ENCODE peak calls at places on chromosomes 1 and 21, in six cellular contexts. One of them, this sample, is unnamed.

GRCh38 chr1:204410764-204411450 is 710 bp downstream of the PPP1R15B start:
- DNase-seq in PC-3: peak; percentile 52
- DNase-seq in cardiac muscle cell: peak; percentile 61
- DNase-seq in tibial artery: peak; percentile 43
- DNase-seq in H9: peak; percentile 54
- DNase-seq in heart right ventricle: peak; percentile 58
- DNase-seq in this sample: peak; percentile 58

GRCh38 chr21:43659136-43660000 is at the start of the genes HSF2BP and RRP1B:
- DNase-seq in PC-3: peak; percentile 90
- DNase-seq in cardiac muscle cell: peak; percentile 92
- DNase-seq in tibial artery: peak; percentile 70
- DNase-seq in H9: peak; percentile 84
- DNase-seq in heart right ventricle: peak; percentile 85
- DNase-seq in this sample: peak; percentile 74

GRCh38 chr1:227753999-227754764 is 18.9 kb downstream of the SNAP47 start:
- DNase-seq in PC-3: peak; percentile 35
- DNase-seq in cardiac muscle cell: no peak
- DNase-seq in tibial artery: no peak
- DNase-seq in H9: no peak
- DNase-seq in heart right ventricle: peak; percentile 61
- DNase-seq in this sample: no peak

GRCh38 chr1:43454270-43455011 is 710 bp upstream of the HYI start:
- DNase-seq in PC-3: peak; percentile 93
- DNase-seq in cardiac muscle cell: peak; percentile 93
- DNase-seq in tibial artery: peak; percentile 70
- DNase-seq in H9: peak; percentile 96
- DNase-seq in heart right ventricle: peak; percentile 56
- DNase-seq in this sample: peak; percentile 93

GRCh38 chr1:109198043-109198695 is 15.5 kb upstream of the SARS1 start:
- DNase-seq in PC-3: peak; percentile 76
- DNase-seq in cardiac muscle cell: peak; percentile 85
- DNase-seq in tibial artery: peak; percentile 58
- DNase-seq in H9: no peak
- DNase-seq in heart right ventricle: no peak
- DNase-seq in this sample: no peak

GRCh38 chr21:45488839-45489479 is 53.3 kb downstream of the SLC19A1 start:
- DNase-seq in PC-3: no peak
- DNase-seq in cardiac muscle cell: no peak
- DNase-seq in tibial artery: no peak
- DNase-seq in H9: peak; percentile 55
- DNase-seq in heart right ventricle: no peak
- DNase-seq in this sample: no peak

GRCh38 chr1:59480188-59480888 is 183.4 kb downstream of the FGGY start:
- DNase-seq in PC-3: no peak
- DNase-seq in cardiac muscle cell: no peak
- DNase-seq in tibial artery: no peak
- DNase-seq in H9: no peak
- DNase-seq in heart right ventricle: no peak
- DNase-seq in this sample: no peak

GRCh38 chr21:37032293-37032692 is 25.8 kb downstream of the RIPPLY3 start:
- DNase-seq in PC-3: no peak
- DNase-seq in cardiac muscle cell: no peak
- DNase-seq in tibial artery: no peak
- DNase-seq in H9: no peak
- DNase-seq in heart right ventricle: no peak
- DNase-seq in this sample: no peak

GRCh38 chr1:64983110-64983509 is 16.8 kb upstream of the JAK1 start:
- DNase-seq in PC-3: peak; percentile 96
- DNase-seq in cardiac muscle cell: peak; percentile 76
- DNase-seq in tibial artery: no peak
- DNase-seq in H9: no peak
- DNase-seq in heart right ventricle: no peak
- DNase-seq in this sample: no peak

GRCh38 chr1:39462074-39462473 is 29.4 kb upstream of the BMP8A start:
- DNase-seq in PC-3: peak; percentile 9
- DNase-seq in cardiac muscle cell: no peak
- DNase-seq in tibial artery: no peak
- DNase-seq in H9: no peak
- DNase-seq in heart right ventricle: no peak
- DNase-seq in this sample: no peak

GRCh38 chr1:244054924-244055263 is 3.8 kb downstream of the ZBTB18 start:
- DNase-seq in PC-3: no peak
- DNase-seq in cardiac muscle cell: no peak
- DNase-seq in tibial artery: no peak
- DNase-seq in H9: no peak
- DNase-seq in heart right ventricle: no peak
- DNase-seq in this sample: no peak

GRCh38 chr1:106793686-106794085 is 262.8 kb upstream of the PRMT6 start:
- DNase-seq in PC-3: no peak
- DNase-seq in cardiac muscle cell: no peak
- DNase-seq in tibial artery: no peak
- DNase-seq in H9: no peak
- DNase-seq in heart right ventricle: no peak
- DNase-seq in this sample: no peak

GRCh38 chr1:34270181-34270580 is 93.5 kb downstream of the C1orf94 start:
- DNase-seq in PC-3: no peak
- DNase-seq in cardiac muscle cell: no peak
- DNase-seq in tibial artery: no peak
- DNase-seq in H9: no peak
- DNase-seq in heart right ventricle: no peak
- DNase-seq in this sample: no peak

GRCh38 chr21:45011426-45011825 is 63.0 kb upstream of the ADARB1 start:
- DNase-seq in PC-3: no peak
- DNase-seq in cardiac muscle cell: no peak
- DNase-seq in tibial artery: no peak
- DNase-seq in H9: no peak
- DNase-seq in heart right ventricle: peak; percentile 8
- DNase-seq in this sample: no peak

GRCh38 chr1:42340093-42340492 is 5.1 kb upstream of the FOXJ3 start:
- DNase-seq in PC-3: peak; percentile 93
- DNase-seq in cardiac muscle cell: no peak
- DNase-seq in tibial artery: no peak
- DNase-seq in H9: no peak
- DNase-seq in heart right ventricle: no peak
- DNase-seq in this sample: peak; percentile 33

GRCh38 chr1:74357150-74357549 is 122.0 kb downstream of the TNNI3K start:
- DNase-seq in PC-3: no peak
- DNase-seq in cardiac muscle cell: no peak
- DNase-seq in tibial artery: no peak
- DNase-seq in H9: no peak
- DNase-seq in heart right ventricle: no peak
- DNase-seq in this sample: no peak

GRCh38 chr1:98556521-98557158 is 104.9 kb upstream of the SNX7 start:
- DNase-seq in PC-3: peak; percentile 71
- DNase-seq in cardiac muscle cell: peak; percentile 36
- DNase-seq in tibial artery: no peak
- DNase-seq in H9: no peak
- DNase-seq in heart right ventricle: no peak
- DNase-seq in this sample: no peak

GRCh38 chr1:150696590-150696989 is 364 bp downstream of the GOLPH3L start:
- DNase-seq in PC-3: no peak
- DNase-seq in cardiac muscle cell: peak; percentile 14
- DNase-seq in tibial artery: no peak
- DNase-seq in H9: no peak
- DNase-seq in heart right ventricle: no peak
- DNase-seq in this sample: no peak

GRCh38 chr21:46079357-46080170 is 18.3 kb upstream of the COL6A2 start:
- DNase-seq in PC-3: peak; percentile 38
- DNase-seq in cardiac muscle cell: peak; percentile 78
- DNase-seq in tibial artery: no peak
- DNase-seq in H9: peak; percentile 19
- DNase-seq in heart right ventricle: peak; percentile 36
- DNase-seq in this sample: peak; percentile 28

GRCh38 chr1:173900427-173900826 is 16.7 kb downstream of the SERPINC1 start:
- DNase-seq in PC-3: no peak
- DNase-seq in cardiac muscle cell: no peak
- DNase-seq in tibial artery: no peak
- DNase-seq in H9: no peak
- DNase-seq in heart right ventricle: no peak
- DNase-seq in this sample: no peak

DNA sequence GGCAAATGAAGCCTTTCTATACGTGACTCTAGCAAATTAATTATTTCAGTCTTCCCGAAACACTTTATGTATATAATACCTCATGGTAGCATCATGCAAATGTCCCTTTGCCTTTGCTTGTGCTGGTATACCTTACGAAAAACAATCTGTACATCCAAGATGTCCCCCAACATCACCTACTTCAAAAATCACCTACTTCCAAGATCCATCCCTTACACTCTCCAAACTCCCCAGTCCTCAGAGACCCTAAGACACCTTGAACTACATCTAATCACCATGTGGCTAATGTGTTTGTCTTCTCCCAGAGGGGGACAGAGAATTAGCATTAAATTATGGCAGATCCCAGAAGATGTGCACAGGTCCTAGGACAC is 46.5 kb upstream of the CRNN start:
- DNase-seq in PC-3: no peak
- DNase-seq in cardiac muscle cell: no peak
- DNase-seq in tibial artery: no peak
- DNase-seq in H9: no peak
- DNase-seq in heart right ventricle: no peak
- DNase-seq in this sample: no peak
- TF ChIP-seq CTCF in PC-3: peak; percentile 18
- TF ChIP-seq CTCF in cardiac muscle cell: no peak
- TF ChIP-seq CTCF in tibial artery: no peak
- TF ChIP-seq CTCF in H9: no peak
- TF ChIP-seq CTCF in heart right ventricle: no peak
- TF ChIP-seq CTCF in this sample: no peak

GRCh38 chr1:113934006-113934405 is 4.9 kb downstream of the HIPK1 start:
- DNase-seq in PC-3: no peak
- DNase-seq in cardiac muscle cell: no peak
- DNase-seq in tibial artery: no peak
- DNase-seq in H9: no peak
- DNase-seq in heart right ventricle: no peak
- DNase-seq in this sample: no peak
- H3K4me1 ChIP-seq in PC-3: peaks cover 31% of the 10 kb centered on the region
- H3K4me1 ChIP-seq in cardiac muscle cell: peaks cover 16% of the 10 kb centered on the region
- H3K4me1 ChIP-seq in tibial artery: peaks cover 16% of the 10 kb centered on the region
- H3K4me1 ChIP-seq in H9: no peaks in the 10 kb centered on the region
- H3K4me1 ChIP-seq in heart right ventricle: peaks cover 42% of the 10 kb centered on the region
- H3K4me1 ChIP-seq in this sample: peaks cover 7% of the 10 kb centered on the region

GRCh38 chr1:9249534-9250335 is 15.2 kb downstream of the H6PD start:
- DNase-seq in PC-3: peak; percentile 43
- DNase-seq in cardiac muscle cell: peak; percentile 74
- DNase-seq in tibial artery: peak; percentile 45
- DNase-seq in H9: peak; percentile 87
- DNase-seq in heart right ventricle: peak; percentile 70
- DNase-seq in this sample: peak; percentile 59

GRCh38 chr1:9251501-9251900 is 16.9 kb downstream of the H6PD start:
- DNase-seq in PC-3: no peak
- DNase-seq in cardiac muscle cell: no peak
- DNase-seq in tibial artery: no peak
- DNase-seq in H9: no peak
- DNase-seq in heart right ventricle: peak; percentile 55
- DNase-seq in this sample: no peak

GRCh38 chr1:9250586-9251381 is 16.2 kb downstream of the H6PD start:
- DNase-seq in PC-3: no peak
- DNase-seq in cardiac muscle cell: no peak
- DNase-seq in tibial artery: no peak
- DNase-seq in H9: no peak
- DNase-seq in heart right ventricle: no peak
- DNase-seq in this sample: peak; percentile 49

GRCh38 chr1:9249263-9249533 is 14.6 kb downstream of the H6PD start:
- DNase-seq in PC-3: no peak
- DNase-seq in cardiac muscle cell: no peak
- DNase-seq in tibial artery: no peak
- DNase-seq in H9: no peak
- DNase-seq in heart right ventricle: no peak
- DNase-seq in this sample: no peak

GRCh38 chr1:9250336-9250585 is 15.7 kb downstream of the H6PD start:
- DNase-seq in PC-3: no peak
- DNase-seq in cardiac muscle cell: peak; percentile 68
- DNase-seq in tibial artery: no peak
- DNase-seq in H9: no peak
- DNase-seq in heart right ventricle: no peak
- DNase-seq in this sample: no peak
- TF ChIP-seq CTCF in PC-3: no peak
- TF ChIP-seq CTCF in cardiac muscle cell: no peak
- TF ChIP-seq CTCF in tibial artery: no peak
- TF ChIP-seq CTCF in H9: no peak
- TF ChIP-seq CTCF in heart right ventricle: no peak
- TF ChIP-seq CTCF in this sample: no peak

GRCh38 chr1:23126801-23127200 is 41.9 kb downstream of the LUZP1 start:
- DNase-seq in PC-3: peak; percentile 16
- DNase-seq in cardiac muscle cell: peak; percentile 67
- DNase-seq in tibial artery: no peak
- DNase-seq in H9: no peak
- DNase-seq in heart right ventricle: no peak
- DNase-seq in this sample: no peak
- H3K4me1 ChIP-seq in PC-3: peaks cover 14% of the 10 kb centered on the region
- H3K4me1 ChIP-seq in cardiac muscle cell: peaks cover 7% of the 10 kb centered on the region
- H3K4me1 ChIP-seq in tibial artery: peaks cover 8% of the 10 kb centered on the region
- H3K4me1 ChIP-seq in H9: peaks cover 4% of the 10 kb centered on the region
- H3K4me1 ChIP-seq in heart right ventricle: peaks cover 54% of the 10 kb centered on the region
- H3K4me1 ChIP-seq in this sample: peaks cover 39% of the 10 kb centered on the region

DNA sequence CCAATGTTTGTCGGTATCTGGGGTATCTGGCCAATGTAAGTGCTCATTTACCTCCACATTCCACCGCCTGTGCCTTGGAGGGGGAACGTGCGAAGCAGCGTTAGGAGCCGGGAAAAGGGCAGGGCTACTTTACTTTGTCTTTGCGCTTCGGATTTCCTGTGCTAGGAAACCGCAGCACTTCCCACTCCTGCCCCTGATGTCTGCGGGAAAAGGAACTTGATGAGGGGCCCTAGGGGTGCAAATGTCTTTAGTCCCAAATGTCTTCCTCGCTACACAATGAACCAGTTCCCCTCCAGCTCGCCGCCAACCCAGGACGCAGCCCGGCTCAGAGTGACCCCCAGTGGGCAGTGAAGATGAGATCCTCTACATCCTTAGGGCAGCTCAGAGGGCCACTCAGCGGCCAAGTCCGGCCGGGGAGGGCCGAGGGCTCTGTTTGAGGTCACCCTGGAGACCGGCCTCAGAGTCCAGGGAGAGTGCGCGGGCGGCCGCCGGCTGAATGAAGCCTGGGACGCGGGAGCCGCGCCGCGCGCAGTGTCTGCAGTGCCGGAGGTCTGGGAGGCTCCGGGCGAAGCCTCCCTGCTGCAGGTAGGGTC is at the start of gene DYNLT5:
- DNase-seq in PC-3: no peak
- DNase-seq in cardiac muscle cell: peak; percentile 78
- DNase-seq in tibial artery: peak; percentile 44
- DNase-seq in H9: peak; percentile 78
- DNase-seq in heart right ventricle: peak; percentile 70
- DNase-seq in this sample: peak; percentile 54
- TF ChIP-seq CTCF in PC-3: no peak
- TF ChIP-seq CTCF in cardiac muscle cell: peak; percentile 38
- TF ChIP-seq CTCF in tibial artery: no peak
- TF ChIP-seq CTCF in H9: peak; percentile 42
- TF ChIP-seq CTCF in heart right ventricle: peak; percentile 40
- TF ChIP-seq CTCF in this sample: no peak